ENCODE peak calls at places on chromosomes 4 and X, in seven cellular contexts. H, F, C, T, X, S and L are unnamed samples.

GRCh38 chr4:109067509-109068205 is 234.8 kb downstream of the COL25A1 start:
- DNase-seq in S (no peak), X (no peak), F (no peak), H (no peak), T (no peak), C (no peak), L (no peak)

GRCh38 chr4:146957252-146957651 is 11.6 kb upstream of the TTC29 start:
- DNase-seq in H (no peak), T (no peak), F (no peak), S (no peak), X (no peak), C (no peak), L (no peak)

GRCh38 chr4:70637239-70637920 is 8.8 kb downstream of the ENAM start:
- DNase-seq in F (no peak), C (no peak), X (no peak), T (no peak), S (no peak), H (no peak), L (no peak)

GRCh38 chr4:103934178-103934789 is 214.5 kb upstream of the TACR3 start:
- DNase-seq in H (no peak), S (no peak), C (peak; percentile 58), X (no peak), F (peak; percentile 41), T (no peak), L (no peak)

GRCh38 chr4:78018271-78019049 is 38.7 kb upstream of the FRAS1 start:
- DNase-seq in S (no peak), T (no peak), F (no peak), H (no peak), X (no peak), C (no peak), L (no peak)

GRCh38 chr4:105305019-105305836 is 158.6 kb downstream of the TET2 start:
- DNase-seq in T (no peak), H (no peak), S (no peak), X (no peak), F (no peak), C (no peak), L (no peak)

GRCh38 chr4:86592553-86593249 is 1.4 kb upstream of the PTPN13 start:
- DNase-seq in C (no peak), F (no peak), T (no peak), S (no peak), H (no peak), X (no peak), L (no peak)

GRCh38 chr4:54281060-54281781 is 52.1 kb downstream of the PDGFRA start:
- DNase-seq in X (peak; percentile 29), H (peak; percentile 56), S (no peak), T (peak; percentile 92), C (no peak), F (no peak), L (no peak)

GRCh38 chrX:107700317-107700774 is 72.0 kb downstream of the PRPS1 start:
- DNase-seq in C (no peak), X (no peak), S (no peak), H (no peak), T (peak; percentile 80), F (no peak), L (peak; percentile 56)

GRCh38 chr4:7374571-7374970 is 60.2 kb downstream of the PSAPL1 start:
- DNase-seq in T (no peak), C (no peak), F (no peak), S (no peak), H (no peak), X (no peak), L (no peak)

GRCh38 chrX:9845574-9845948 is 59.3 kb downstream of the SHROOM2 start:
- DNase-seq in C (no peak), H (no peak), X (no peak), F (peak; percentile 80), T (no peak), S (no peak), L (no peak)

GRCh38 chr4:102734591-102735385 is 26.0 kb downstream of the MANBA start:
- DNase-seq in F (peak; percentile 65), X (no peak), T (no peak), H (no peak), C (no peak), S (no peak), L (no peak)

GRCh38 chrX:41180194-41180902 is 95.1 kb downstream of the USP9X start:
- DNase-seq in X (peak; percentile 32), S (no peak), C (peak; percentile 26), H (peak; percentile 28), F (peak; percentile 39), T (no peak), L (no peak)

GRCh38 chr4:160831165-160831922 is 1332.5 kb downstream of the FSTL5 start:
- DNase-seq in C (no peak), H (no peak), S (no peak), F (no peak), T (no peak), X (no peak), L (no peak)

GRCh38 chr4:30903493-30903892 is 183.3 kb downstream of the PCDH7 start:
- DNase-seq in X (no peak), H (no peak), T (no peak), S (no peak), C (no peak), F (no peak), L (no peak)

GRCh38 chr4:931194-931959 is 739 bp downstream of the GAK start:
- DNase-seq in T (no peak), C (no peak), S (peak; percentile 91), H (no peak), F (peak; percentile 9), X (peak; percentile 36), L (no peak)

GRCh38 chr4:24794916-24795665 is at the start of gene SOD3:
- DNase-seq in T (peak; percentile 95), C (no peak), S (no peak), X (peak; percentile 82), F (peak; percentile 18), H (peak; percentile 46), L (peak; percentile 75)
- TF ChIP-seq POLR2A in T (no peak), C (no peak), S (no peak), X (peak; percentile 72), F (no peak), H (no peak), L (no peak)

GRCh38 chr4:80197601-80198444 is 520 bp downstream of the PRDM8 start:
- DNase-seq in T (no peak), F (no peak), X (no peak), H (no peak), C (no peak), S (no peak), L (peak; percentile 79)

GRCh38 chr4:80195441-80196139 is 1.7 kb upstream of the PRDM8 start:
- DNase-seq in T (no peak), S (no peak), F (no peak), X (no peak), C (no peak), H (no peak), L (no peak)

GRCh38 chr4:80196259-80197131 is 808 bp upstream of the PRDM8 start:
- DNase-seq in C (no peak), X (no peak), T (no peak), S (no peak), F (no peak), H (no peak), L (no peak)

GRCh38 chr4:80199004-80199579 is 1.8 kb downstream of the PRDM8 start:
- DNase-seq in S (no peak), C (no peak), X (no peak), F (no peak), T (no peak), H (no peak), L (no peak)

DNA sequence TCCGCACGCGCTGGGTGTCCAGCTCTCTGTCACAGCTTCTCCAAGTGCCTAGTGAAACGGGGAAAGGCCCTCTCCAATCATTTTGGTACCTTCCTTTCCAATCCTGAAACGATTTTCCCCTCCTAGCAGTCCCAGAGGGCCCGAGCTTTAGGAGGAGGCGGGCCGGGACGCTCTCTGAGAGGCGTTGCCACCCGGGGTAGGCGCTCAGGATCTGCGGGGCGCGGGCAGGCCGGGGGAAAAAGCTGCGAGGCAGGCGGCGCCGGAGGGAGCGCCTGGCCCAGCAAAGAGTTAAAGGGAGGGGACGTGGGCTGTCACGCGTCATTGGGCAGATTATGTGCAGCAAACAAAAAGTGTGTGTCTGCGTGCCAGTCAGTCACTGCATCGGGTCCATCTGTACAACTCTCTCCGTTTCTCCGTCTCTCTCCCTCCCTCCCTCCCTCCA is at the start of gene PRDM8:
- DNase-seq in C (no peak), X (no peak), S (no peak), F (no peak), T (peak; percentile 72), H (no peak), L (peak; percentile 85)
- TF ChIP-seq POLR2AphosphoS5 in C (no peak), X (peak; percentile 16), S (peak; percentile 76), F (no peak), T (peak; percentile 74), H (no peak), L (no peak)

GRCh38 chr4:83389756-83390505 is 55.3 kb upstream of the HPSE start:
- DNase-seq in F (no peak), H (no peak), C (no peak), S (no peak), X (no peak), T (no peak), L (no peak)

GRCh38 chr4:83387922-83388676 is 53.5 kb upstream of the HPSE start:
- DNase-seq in H (no peak), C (no peak), T (no peak), S (peak; percentile 34), F (no peak), X (no peak), L (no peak)

GRCh38 chr4:83386931-83387897 is 52.6 kb upstream of the HPSE start:
- DNase-seq in C (no peak), T (no peak), F (no peak), S (no peak), H (no peak), X (no peak), L (no peak)

GRCh38 chr4:83390965-83391364 is 56.3 kb upstream of the HPSE start:
- DNase-seq in X (no peak), F (no peak), C (no peak), H (no peak), S (no peak), T (no peak), L (no peak)

GRCh38 chr4:83389037-83389755 is 54.5 kb upstream of the HPSE start:
- DNase-seq in X (no peak), C (no peak), F (no peak), H (no peak), T (no peak), S (no peak), L (no peak)
- H3K4me1 ChIP-seq in X (no peaks in the 10 kb centered on the region), C (no peaks in the 10 kb centered on the region), F (peaks cover 28% of the 10 kb centered on the region), H (no peaks in the 10 kb centered on the region), T (peaks cover 39% of the 10 kb centered on the region), S (no peaks in the 10 kb centered on the region), L (peaks cover 18% of the 10 kb centered on the region)

DNA sequence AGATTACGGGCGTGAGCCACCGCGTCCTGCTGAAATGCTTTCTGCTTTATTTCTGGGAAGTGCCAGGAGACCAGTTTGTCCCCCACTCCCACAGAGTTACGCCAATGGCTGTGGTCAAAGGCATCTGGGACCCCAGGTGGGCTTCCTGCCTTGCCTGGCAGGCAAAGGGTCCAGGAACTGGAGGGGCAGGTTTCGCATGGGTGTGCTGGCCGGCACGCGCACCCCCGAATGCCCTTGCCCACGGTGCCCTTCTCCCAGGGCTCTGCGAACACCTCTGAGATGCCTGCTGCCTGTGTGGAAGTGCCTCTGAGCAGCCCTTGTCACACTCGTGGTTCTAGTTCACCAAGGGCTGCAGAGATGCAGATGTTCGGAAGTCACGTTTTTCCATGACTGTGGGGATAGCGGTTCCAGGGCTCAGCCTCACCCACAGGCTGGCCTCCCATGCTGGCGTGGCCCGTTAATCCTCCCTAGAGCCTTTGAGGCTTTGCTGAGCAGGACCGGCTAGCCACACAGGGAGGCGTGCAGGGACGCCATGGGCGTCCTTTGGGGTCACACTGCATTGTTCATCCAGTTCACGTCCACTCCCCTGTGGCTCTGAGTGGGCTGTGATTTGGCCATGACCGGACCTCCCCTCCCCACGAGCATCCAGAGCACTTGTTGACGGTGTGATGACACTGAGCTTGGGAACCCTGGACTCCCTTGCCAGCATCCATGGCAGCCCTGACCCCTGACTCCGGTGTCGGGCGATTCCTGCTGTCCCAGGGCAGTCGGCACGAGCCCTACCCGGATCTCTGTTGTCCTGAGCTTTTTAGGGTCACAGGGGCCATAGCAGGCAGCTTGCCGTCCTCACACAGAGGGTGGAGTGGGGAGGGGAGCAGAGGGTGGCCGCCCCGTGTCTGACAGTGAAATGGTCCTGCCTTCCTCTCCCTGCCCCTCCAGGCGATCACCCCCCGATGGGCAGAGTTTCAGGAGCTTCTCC is 12.7 kb upstream of the ADD1 start:
- DNase-seq in F (no peak), H (no peak), C (no peak), X (peak; percentile 6), T (peak; percentile 50), S (no peak), L (peak; percentile 70)
- TF ChIP-seq POLR2A in F (no peak), H (no peak), C (no peak), X (no peak), T (no peak), S (no peak), L (no peak)